ENCODE peak calls at places on chromosomes 1 and 21, in five cellular contexts. L is body of pancreas; Y is CD8-positive, alpha-beta T cell; G is psoas muscle; Z is upper lobe of right lung. C is an unnamed sample.

GRCh38 chr1:55781944-55782482 is 566.8 kb upstream of the USP24 start:
- DNase-seq in Y (no peak), L (peak; percentile 26), Z (no peak), G (no peak), C (no peak)

GRCh38 chr1:95685091-95685490 is 451.1 kb downstream of the RWDD3 start:
- DNase-seq in Z (no peak), L (no peak), Y (no peak), G (no peak), C (no peak)

GRCh38 chr1:227432181-227432535 is 113.9 kb upstream of the CDC42BPA start:
- DNase-seq in Y (no peak), L (no peak), G (no peak), Z (no peak), C (no peak)

GRCh38 chr1:84693774-84694173 is 3.5 kb upstream of the SSX2IP start:
- DNase-seq in Y (no peak), G (no peak), L (no peak), Z (no peak), C (no peak)

GRCh38 chr21:32253215-32253641 is 25.6 kb downstream of the MIS18A start:
- DNase-seq in L (peak; percentile 42), Z (no peak), G (peak; percentile 30), Y (no peak), C (no peak)

GRCh38 chr1:63368131-63368530 is 704 bp downstream of the ALG6 start:
- DNase-seq in Y (no peak), G (no peak), L (no peak), Z (no peak), C (no peak)

GRCh38 chr1:55827350-55827749 is 612.2 kb upstream of the USP24 start:
- DNase-seq in L (no peak), G (peak; percentile 18), Y (no peak), Z (no peak), C (no peak)

GRCh38 chr1:204456826-204457361 is 37.7 kb downstream of the PIK3C2B start:
- DNase-seq in Y (no peak), Z (no peak), L (no peak), G (no peak), C (no peak)

GRCh38 chr1:151457911-151458882 is 1.1 kb downstream of the POGZ start:
- DNase-seq in Z (peak; percentile 88), G (peak; percentile 76), L (peak; percentile 60), Y (peak; percentile 73), C (peak; percentile 58)

GRCh38 chr1:187641907-187642306 is 813.2 kb downstream of the PLA2G4A start:
- DNase-seq in Z (no peak), Y (no peak), L (no peak), G (no peak), C (no peak)

GRCh38 chr21:36709030-36709867 is 10.3 kb downstream of the SIM2 start:
- DNase-seq in L (peak; percentile 8), Z (peak; percentile 56), Y (no peak), G (no peak), C (no peak)

GRCh38 chr1:6365047-6365446 is 28.5 kb downstream of the ACOT7 start:
- DNase-seq in G (no peak), Z (no peak), Y (peak; percentile 57), L (no peak), C (no peak)

DNA sequence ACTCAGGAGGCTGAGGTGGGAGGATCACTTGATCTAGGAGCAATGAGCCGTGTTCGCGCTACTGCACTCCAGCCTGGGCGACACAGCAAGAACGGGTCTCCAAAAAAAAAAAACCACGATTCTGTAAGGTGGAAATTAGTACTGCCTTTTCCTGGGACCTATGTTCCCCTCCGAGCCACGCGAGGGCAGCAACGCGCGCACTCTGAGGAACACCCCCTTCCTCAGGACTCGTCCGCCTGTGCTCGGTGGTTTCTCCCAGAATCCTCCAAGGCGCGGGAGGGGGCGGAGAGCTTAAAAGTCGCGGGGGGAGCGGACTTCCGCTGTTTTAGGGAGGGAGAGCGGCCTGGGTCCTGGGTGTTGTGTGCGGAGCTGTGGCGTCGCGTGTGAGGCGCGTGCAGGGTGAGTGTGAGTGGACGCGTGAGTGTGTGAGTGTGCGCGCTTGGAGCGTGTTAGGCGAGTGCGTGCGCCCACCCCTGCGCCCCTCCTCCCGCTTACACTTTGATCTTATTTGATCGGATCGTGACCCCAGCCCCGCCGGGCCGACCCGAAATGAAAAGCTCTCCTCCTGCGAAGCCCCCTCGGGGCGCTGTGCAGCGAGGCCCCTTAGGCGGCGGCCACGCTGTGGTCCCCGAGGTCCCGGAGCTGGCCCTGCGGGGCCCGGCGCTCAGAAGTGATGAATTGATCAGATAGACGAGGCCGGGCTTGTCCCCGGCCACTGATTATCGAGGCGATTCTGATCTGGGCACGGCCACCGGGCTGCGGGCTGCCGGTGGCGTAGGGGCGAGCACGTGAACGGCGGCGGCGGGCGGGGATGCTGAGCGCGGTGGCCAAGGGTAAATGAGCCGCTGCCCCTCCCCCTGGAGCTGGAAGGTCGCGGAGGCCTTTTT is 9.6 kb downstream of the TMEM167B start:
- DNase-seq in Y (peak; percentile 98), G (peak; percentile 96), Z (peak; percentile 98), L (peak; percentile 96), C (peak; percentile 77)
- TF ChIP-seq CTCF in Y (peak; percentile 83), G (peak; percentile 82), Z (peak; percentile 85), L (peak; percentile 74), C (peak; percentile 87)

DNA sequence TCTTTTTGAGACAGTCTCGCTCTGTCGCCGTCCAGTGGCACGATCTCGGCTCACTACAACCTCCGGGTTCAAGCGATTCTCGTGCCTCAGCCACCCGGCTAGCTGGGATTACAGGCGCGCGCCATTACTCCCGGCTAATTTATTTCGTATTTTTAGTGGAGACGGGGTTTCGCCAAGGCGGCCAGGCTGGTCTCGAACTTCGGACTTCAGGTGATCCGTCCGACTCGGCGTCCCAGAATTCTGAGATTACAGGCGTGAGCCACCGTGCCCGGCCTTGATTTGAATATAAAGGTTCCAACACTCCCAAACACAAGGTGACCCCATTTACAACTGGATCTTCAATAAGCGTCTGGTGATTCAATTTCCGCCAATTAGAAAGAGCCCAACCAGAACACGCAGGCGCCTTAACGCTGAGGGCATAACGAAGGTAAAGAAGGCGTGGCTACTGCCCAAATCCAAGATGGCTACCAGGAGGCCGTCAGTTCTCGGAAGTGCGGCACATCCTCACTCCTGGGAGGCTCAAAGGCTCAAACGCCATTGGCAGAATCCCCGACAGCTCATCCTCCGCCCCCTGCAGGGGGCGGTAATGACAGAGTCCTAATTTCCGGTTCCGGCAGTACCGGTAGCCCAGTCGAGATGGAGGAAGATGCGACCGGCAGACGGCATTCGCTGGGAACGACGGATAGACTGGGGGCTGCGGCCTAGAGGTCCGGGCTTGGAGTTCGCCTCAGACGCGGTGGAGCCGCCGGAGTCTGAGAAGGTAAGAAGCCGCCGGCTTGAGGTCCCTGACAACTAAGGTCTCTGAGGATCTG is at the start of gene SLC25A44:
- DNase-seq in G (peak; percentile 95), L (peak; percentile 97), Z (peak; percentile 96), Y (peak; percentile 96), C (peak; percentile 92)
- TF ChIP-seq CTCF in G (peak; percentile 56), L (peak; percentile 40), Z (peak; percentile 60), Y (peak; percentile 13), C (peak; percentile 31)

GRCh38 chr21:35614412-35614901 is 445.9 kb downstream of the SETD4 start:
- DNase-seq in Z (no peak), Y (no peak), G (no peak), L (no peak), C (no peak)

GRCh38 chr21:35617491-35617890 is 442.8 kb downstream of the SETD4 start:
- DNase-seq in Y (no peak), Z (no peak), L (no peak), G (no peak), C (no peak)

GRCh38 chr21:35615325-35615724 is 445.0 kb downstream of the SETD4 start:
- DNase-seq in Y (no peak), Z (no peak), G (no peak), L (no peak), C (no peak)

GRCh38 chr21:35619184-35619583 is 441.1 kb downstream of the SETD4 start:
- DNase-seq in G (no peak), Z (no peak), L (no peak), Y (no peak), C (no peak)

GRCh38 chr21:35616090-35616489 is 444.2 kb downstream of the SETD4 start:
- DNase-seq in Z (no peak), Y (no peak), G (no peak), L (no peak), C (no peak)
- TF ChIP-seq CTCF in Z (peak; percentile 51), Y (peak; percentile 28), G (peak; percentile 46), L (no peak), C (no peak)

DNA sequence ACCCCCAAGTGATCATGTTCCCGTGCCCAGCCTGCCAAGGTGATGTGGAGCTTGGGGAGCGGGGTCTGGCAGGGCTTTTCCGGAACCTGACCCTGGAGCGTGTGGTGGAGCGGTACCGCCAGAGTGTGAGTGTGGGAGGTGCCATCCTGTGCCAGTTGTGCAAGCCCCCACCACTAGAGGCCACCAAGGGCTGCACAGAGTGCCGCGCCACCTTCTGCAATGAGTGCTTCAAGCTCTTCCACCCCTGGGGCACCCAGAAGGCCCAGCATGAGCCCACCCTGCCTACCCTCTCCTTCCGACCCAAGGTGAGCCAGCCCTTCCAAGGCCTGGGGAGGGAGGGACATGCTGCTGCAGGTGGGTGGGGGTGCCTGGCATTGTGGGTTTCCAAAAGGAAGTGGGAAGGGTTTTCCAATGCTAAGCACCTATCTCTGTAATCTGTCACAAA is 2.3 kb downstream of the TRIM46 start:
- DNase-seq in Z (peak; percentile 77), L (peak; percentile 42), Y (no peak), G (no peak), C (peak; percentile 17)
- TF ChIP-seq CTCF in Z (no peak), L (no peak), Y (no peak), G (no peak), C (no peak)

GRCh38 chr1:118461154-118461553 is 276.1 kb upstream of the SPAG17 start:
- DNase-seq in G (no peak), Y (no peak), Z (no peak), L (no peak), C (no peak)
- TF ChIP-seq CTCF in G (no peak), Y (no peak), Z (peak; percentile 22), L (no peak), C (no peak)

DNA sequence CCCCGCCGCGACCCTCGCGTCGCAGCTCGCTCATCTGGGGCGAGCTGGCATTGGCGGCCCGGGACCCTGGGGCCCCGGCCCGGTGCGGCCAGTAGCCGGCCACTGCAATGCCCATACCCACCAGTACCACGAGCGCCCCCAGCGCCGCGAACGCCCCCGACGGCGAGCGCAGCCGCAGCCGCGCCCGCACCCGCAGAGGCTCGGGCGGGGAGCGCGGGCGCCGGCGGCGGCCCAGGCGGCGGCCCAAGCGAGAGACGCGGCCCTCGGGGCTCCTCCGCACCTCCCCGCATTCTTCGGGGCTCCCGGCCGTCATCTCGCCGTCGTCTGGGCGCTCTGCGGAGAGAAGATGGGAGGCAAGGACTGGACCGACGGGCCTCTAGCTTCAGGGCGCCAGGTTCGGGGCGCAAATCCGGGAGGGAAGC is 2.2 kb downstream of the TMEM200B start:
- DNase-seq in Z (no peak), L (no peak), G (no peak), Y (peak; percentile 53), C (no peak)
- TF ChIP-seq CTCF in Z (no peak), L (no peak), G (no peak), Y (peak; percentile 7), C (no peak)

GRCh38 chr1:37458551-37458950 is 15.8 kb upstream of the ZC3H12A start:
- DNase-seq in G (no peak), Z (no peak), L (no peak), Y (no peak), C (no peak)
- TF ChIP-seq CTCF in G (no peak), Z (no peak), L (no peak), Y (no peak), C (no peak)

GRCh38 chr1:87636198-87636892 is 307.7 kb downstream of the LMO4 start:
- DNase-seq in Y (no peak), Z (no peak), G (no peak), L (no peak), C (no peak)
- TF ChIP-seq CTCF in Y (no peak), Z (no peak), G (no peak), L (no peak), C (no peak)

GRCh38 chr1:209076688-209077087 is 506.8 kb upstream of the CAMK1G start:
- DNase-seq in G (no peak), L (no peak), Y (no peak), Z (no peak), C (no peak)
- TF ChIP-seq CTCF in G (no peak), L (no peak), Y (no peak), Z (no peak), C (peak; percentile 91)